ENCODE peak calls at places on chromosomes 4 and X, in eight cellular contexts. O, V, K, M, F, Q, H and W are unnamed samples.

GRCh38 chrX:138858946-138859345 is 147.4 kb upstream of the FGF13 start:
- DNase-seq in K (no peak), O (no peak), M (no peak), V (no peak), H (no peak), Q (no peak), F (peak; percentile 65), W (no peak)

GRCh38 chr4:48073567-48074103 is 57.1 kb downstream of the NIPAL1 start:
- DNase-seq in V (no peak), O (no peak), H (no peak), K (no peak), Q (no peak), F (no peak), M (no peak), W (no peak)

GRCh38 chrX:17412692-17413091 is 37.7 kb downstream of the NHS start:
- DNase-seq in H (no peak), O (no peak), Q (no peak), V (peak; percentile 54), F (peak; percentile 81), K (no peak), M (no peak), W (peak; percentile 38)

GRCh38 chr4:124703154-124703553 is 9.4 kb downstream of the ANKRD50 start:
- DNase-seq in F (no peak), K (no peak), H (no peak), V (no peak), O (no peak), Q (no peak), M (no peak), W (no peak)

GRCh38 chr4:177250056-177250696 is 59.5 kb upstream of the NEIL3 start:
- DNase-seq in O (peak; percentile 95), Q (peak; percentile 83), H (no peak), V (no peak), K (peak; percentile 65), F (peak; percentile 79), M (peak; percentile 71), W (no peak)

GRCh38 chrX:134743121-134743520 is 84.8 kb upstream of the PLAC1 start:
- DNase-seq in Q (no peak), V (no peak), F (peak; percentile 37), O (no peak), H (no peak), M (no peak), K (no peak), W (peak; percentile 56)

GRCh38 chrX:3526084-3526483 is 179.6 kb upstream of the MXRA5 start:
- DNase-seq in F (peak; percentile 74), K (no peak), O (no peak), M (no peak), H (no peak), V (no peak), Q (no peak), W (peak; percentile 43)

GRCh38 chr4:174869334-174869733 is 40.3 kb upstream of the GLRA3 start:
- DNase-seq in Q (no peak), K (no peak), O (no peak), H (no peak), F (no peak), M (no peak), V (no peak), W (no peak)

GRCh38 chr4:158930573-158930972 is 161.7 kb downstream of the FNIP2 start:
- DNase-seq in H (no peak), K (no peak), V (no peak), Q (no peak), O (no peak), F (peak; percentile 41), M (no peak), W (no peak)

GRCh38 chr4:138485498-138485897 is 243.3 kb upstream of the SLC7A11 start:
- DNase-seq in H (no peak), F (no peak), M (no peak), O (no peak), Q (no peak), K (no peak), V (no peak), W (no peak)

GRCh38 chr4:40721730-40722171 is 28.0 kb upstream of the NSUN7 start:
- DNase-seq in H (no peak), K (no peak), O (no peak), M (no peak), V (peak; percentile 20), F (peak; percentile 41), Q (no peak), W (no peak)

DNA sequence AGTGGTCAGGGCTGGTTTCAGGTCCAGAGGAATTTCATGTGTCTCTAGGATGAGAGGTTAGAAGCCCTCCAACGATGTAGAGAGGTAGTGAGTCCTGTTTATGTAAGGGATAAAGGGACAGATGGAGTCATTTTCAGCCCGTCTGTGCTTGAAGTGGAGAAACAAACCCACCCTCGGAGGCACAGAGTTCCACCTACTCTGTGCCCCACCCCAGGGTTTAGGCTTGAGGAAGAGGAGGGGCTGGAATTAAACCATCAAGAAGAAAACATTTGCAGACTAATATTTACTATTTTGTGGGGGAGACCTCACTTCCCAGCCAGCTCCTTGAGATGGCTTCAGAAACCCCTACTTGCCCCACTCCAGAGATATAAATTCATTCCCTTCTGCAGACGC is 857 bp upstream of the GNL3L start:
- DNase-seq in V (no peak), O (no peak), M (no peak), F (no peak), H (no peak), Q (no peak), K (no peak), W (no peak)
- H3K4me3 ChIP-seq in V (peak overlapping the region; percentile 60), O (peak overlapping the region; percentile 77), M (peak overlapping the region; percentile 65), F (peak overlapping the region; percentile 96), H (peak overlapping the region; percentile 90), Q (no peak overlapping the region), K (no peak overlapping the region), W (no peak overlapping the region)

GRCh38 chr4:537436-538264 is 38.4 kb downstream of the TMEM271 start:
- DNase-seq in M (no peak), K (no peak), O (no peak), Q (no peak), V (no peak), H (no peak), F (no peak), W (no peak)
- H3K4me3 ChIP-seq in M (no peak overlapping the region), K (no peak overlapping the region), O (no peak overlapping the region), Q (no peak overlapping the region), V (no peak overlapping the region), H (no peak overlapping the region), F (no peak overlapping the region), W (no peak overlapping the region)

GRCh38 chr4:8592366-8593267 is at the start of gene CPZ:
- DNase-seq in H (no peak), Q (no peak), V (no peak), M (peak; percentile 14), F (peak; percentile 82), O (peak; percentile 92), K (no peak), W (no peak)
- H3K4me3 ChIP-seq in H (peak within 1 kb of the TSS; percentile 31), Q (no peak within 1 kb of the TSS), V (peak within 1 kb of the TSS; percentile 72), M (peak within 1 kb of the TSS; percentile 10), F (peak within 1 kb of the TSS; percentile 69), O (peak within 1 kb of the TSS; percentile 78), K (no peak within 1 kb of the TSS), W (peak within 1 kb of the TSS; percentile 29)

GRCh38 chrX:29555465-29556091 is 659.8 kb upstream of the MAGEB2 start:
- DNase-seq in M (no peak), O (no peak), V (no peak), H (no peak), K (no peak), F (no peak), Q (no peak), W (no peak)
- H3K4me3 ChIP-seq in M (no peak overlapping the region), O (no peak overlapping the region), V (no peak overlapping the region), H (no peak overlapping the region), K (no peak overlapping the region), F (no peak overlapping the region), Q (no peak overlapping the region), W (no peak overlapping the region)

DNA sequence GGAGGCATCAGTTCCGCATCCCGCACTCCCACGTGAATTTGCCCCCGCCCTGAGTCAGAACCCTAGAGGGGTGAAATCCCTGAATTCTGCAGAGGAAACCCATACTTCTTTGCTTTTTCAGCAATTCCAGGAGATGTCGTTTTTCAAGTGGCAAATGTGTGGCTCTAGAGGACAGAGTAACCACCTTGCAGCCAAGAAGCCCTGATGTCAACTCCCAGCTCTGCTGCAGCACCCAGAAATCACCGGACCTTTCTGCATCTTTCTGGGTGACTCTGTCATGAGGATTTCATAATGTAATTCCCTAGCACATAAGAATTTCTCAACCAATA is 56.5 kb downstream of the LGI2 start:
- DNase-seq in M (no peak), K (no peak), O (no peak), F (no peak), V (no peak), Q (no peak), H (no peak), W (no peak)
- H3K4me3 ChIP-seq in M (no peak overlapping the region), K (no peak overlapping the region), O (no peak overlapping the region), F (no peak overlapping the region), V (no peak overlapping the region), Q (no peak overlapping the region), H (peak overlapping the region; percentile 1), W (no peak overlapping the region)

DNA sequence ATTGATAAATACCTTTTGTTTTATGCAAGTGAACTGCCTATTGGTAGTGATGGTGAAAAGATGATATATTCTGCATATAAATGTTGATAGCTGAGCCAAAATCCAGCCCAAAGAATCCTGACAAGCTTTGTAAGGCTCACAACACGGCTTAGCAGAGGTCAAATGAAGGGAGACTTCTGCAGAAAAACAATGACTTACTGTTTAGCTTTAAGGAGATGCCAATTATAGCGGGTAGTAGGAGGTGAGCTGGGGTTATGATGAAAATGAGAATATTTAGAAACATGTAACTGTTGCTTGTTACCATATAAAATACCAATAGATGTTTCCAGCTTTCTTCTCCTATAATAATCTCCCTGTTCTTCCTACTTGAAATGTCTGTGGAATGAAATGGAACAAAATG is 97.1 kb downstream of the AFF1 start:
- DNase-seq in Q (no peak), M (no peak), V (no peak), H (no peak), K (peak; percentile 71), F (peak; percentile 28), O (no peak), W (no peak)
- H3K4me3 ChIP-seq in Q (no peak overlapping the region), M (no peak overlapping the region), V (no peak overlapping the region), H (peak overlapping the region; percentile 39), K (no peak overlapping the region), F (peak overlapping the region; percentile 46), O (peak overlapping the region; percentile 74), W (no peak overlapping the region)

GRCh38 chr4:81635128-81635527 is 163.4 kb upstream of the RASGEF1B start:
- DNase-seq in H (no peak), O (no peak), F (no peak), K (no peak), V (no peak), Q (no peak), M (no peak), W (no peak)

GRCh38 chr4:81632581-81633247 is 161.0 kb upstream of the RASGEF1B start:
- DNase-seq in H (no peak), F (peak; percentile 60), K (no peak), Q (no peak), M (no peak), O (no peak), V (no peak), W (no peak)

GRCh38 chr4:81635747-81636146 is 164.0 kb upstream of the RASGEF1B start:
- DNase-seq in F (no peak), K (no peak), M (no peak), V (no peak), O (no peak), Q (peak; percentile 61), H (no peak), W (no peak)

GRCh38 chr4:81628489-81628888 is 156.8 kb upstream of the RASGEF1B start:
- DNase-seq in M (no peak), O (no peak), Q (no peak), F (no peak), K (no peak), V (no peak), H (no peak), W (no peak)

GRCh38 chr4:81631958-81632439 is 160.3 kb upstream of the RASGEF1B start:
- DNase-seq in F (peak; percentile 92), O (no peak), Q (no peak), K (no peak), V (peak; percentile 13), H (no peak), M (no peak), W (peak; percentile 84)
- H3K4me3 ChIP-seq in F (no peak overlapping the region), O (no peak overlapping the region), Q (no peak overlapping the region), K (no peak overlapping the region), V (no peak overlapping the region), H (no peak overlapping the region), M (no peak overlapping the region), W (no peak overlapping the region)